ENCODE peak calls at places on chromosomes 11 and 22, in seven cellular contexts. Z, E, V, H, X, A and P are unnamed samples.

GRCh38 chr22:36762687-36763260 is 13.1 kb downstream of the IFT27 start:
- DNase-seq in Z (peak; percentile 87), E (no peak), V (no peak), H (no peak), X (no peak), A (peak; percentile 70), P (no peak)

GRCh38 chr11:108486331-108486730 is 11.9 kb downstream of the POGLUT3 start:
- DNase-seq in Z (no peak), E (no peak), V (no peak), H (no peak), X (no peak), A (no peak), P (no peak)

GRCh38 chr11:67261942-67262681 is 4.2 kb upstream of the GRK2 start:
- DNase-seq in Z (peak; percentile 68), E (no peak), V (no peak), H (peak; percentile 34), X (peak; percentile 62), A (peak; percentile 21), P (no peak)

GRCh38 chr22:50320116-50320515 is 6.7 kb downstream of the DENND6B start:
- DNase-seq in Z (no peak), E (no peak), V (no peak), H (no peak), X (no peak), A (no peak), P (no peak)

GRCh38 chr11:57339305-57339704 is 1.2 kb downstream of the P2RX3 start:
- DNase-seq in Z (no peak), E (no peak), V (no peak), H (peak; percentile 0), X (no peak), A (no peak), P (no peak)

GRCh38 chr22:36237462-36238347 is 1.6 kb downstream of the APOL2 start:
- DNase-seq in Z (no peak), E (no peak), V (no peak), H (no peak), X (peak; percentile 78), A (no peak), P (no peak)

GRCh38 chr22:21698430-21699329 is 32.9 kb downstream of the PPIL2 start:
- DNase-seq in Z (no peak), E (no peak), V (no peak), H (no peak), X (peak; percentile 53), A (peak; percentile 71), P (no peak)

GRCh38 chr11:97107604-97108003 is 717.8 kb downstream of the JRKL start:
- DNase-seq in Z (no peak), E (no peak), V (no peak), H (no peak), X (no peak), A (no peak), P (no peak)

GRCh38 chr11:65554057-65554818 is 3.9 kb downstream of the LTBP3 start:
- DNase-seq in Z (no peak), E (no peak), V (no peak), H (no peak), X (no peak), A (no peak), P (no peak)

GRCh38 chr11:76523147-76523546 is 78.3 kb downstream of the EMSY start:
- DNase-seq in Z (no peak), E (peak; percentile 47), V (no peak), H (no peak), X (no peak), A (no peak), P (no peak)
- H3K4me3 ChIP-seq in Z (no peak overlapping the region), E (no peak overlapping the region), V (no peak overlapping the region), H (no peak overlapping the region), X (no peak overlapping the region), A (no peak overlapping the region), P (no peak overlapping the region)

GRCh38 chr22:41813726-41814410 is 13.4 kb downstream of the CCDC134 start:
- DNase-seq in Z (no peak), E (no peak), V (no peak), H (no peak), X (no peak), A (no peak), P (no peak)

GRCh38 chr22:41805639-41806038 is 5.2 kb downstream of the CCDC134 start:
- DNase-seq in Z (no peak), E (no peak), V (no peak), H (no peak), X (no peak), A (no peak), P (no peak)

GRCh38 chr22:41810022-41810421 is 9.5 kb downstream of the CCDC134 start:
- DNase-seq in Z (no peak), E (no peak), V (no peak), H (no peak), X (no peak), A (no peak), P (no peak)

GRCh38 chr22:41812805-41813545 is 12.5 kb downstream of the CCDC134 start:
- DNase-seq in Z (no peak), E (no peak), V (no peak), H (no peak), X (no peak), A (no peak), P (no peak)

DNA sequence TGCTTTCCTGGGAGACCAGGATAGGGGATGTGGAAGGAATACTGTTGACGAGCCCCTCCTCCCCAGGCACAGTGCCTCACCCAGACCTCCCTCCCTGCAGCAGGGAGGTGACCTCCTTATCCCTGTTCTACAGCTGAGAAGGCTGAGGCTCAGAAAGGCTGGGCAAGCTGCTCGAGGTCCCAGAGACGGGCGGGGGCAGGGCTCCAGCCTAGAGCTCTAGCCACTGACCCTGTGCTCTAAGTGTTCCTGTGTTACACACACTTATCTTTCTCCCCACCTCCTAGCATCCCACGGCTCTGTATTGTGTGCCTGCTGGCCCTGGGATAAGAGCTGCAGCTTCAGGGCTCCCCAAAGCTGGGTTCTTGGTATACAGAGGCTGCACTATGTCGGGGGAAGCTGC is 7.9 kb downstream of the CCDC134 start:
- DNase-seq in Z (no peak), E (no peak), V (no peak), H (no peak), X (no peak), A (no peak), P (no peak)
- H3K27ac ChIP-seq in Z (no peak overlapping the region), E (no peak overlapping the region), V (no peak overlapping the region), H (no peak overlapping the region), X (no peak overlapping the region), A (no peak overlapping the region), P (no peak overlapping the region)

GRCh38 chr11:17153759-17154158 is 54.0 kb downstream of the PIK3C2A start:
- DNase-seq in Z (no peak), E (no peak), V (no peak), H (no peak), X (no peak), A (no peak), P (no peak)
- H3K4me1 ChIP-seq in Z (no peaks in the 10 kb centered on the region), E (no peaks in the 10 kb centered on the region), V (no peaks in the 10 kb centered on the region), H (no peaks in the 10 kb centered on the region), X (peaks cover 8% of the 10 kb centered on the region), A (peaks cover 90% of the 10 kb centered on the region), P (no peaks in the 10 kb centered on the region)

GRCh38 chr11:69055598-69056516 is 7.1 kb downstream of the TPCN2 start:
- DNase-seq in Z (peak; percentile 85), E (no peak), V (no peak), H (no peak), X (peak; percentile 86), A (no peak), P (no peak)
- H3K4me3 ChIP-seq in Z (no peak overlapping the region), E (no peak overlapping the region), V (no peak overlapping the region), H (no peak overlapping the region), X (no peak overlapping the region), A (no peak overlapping the region), P (no peak overlapping the region)

GRCh38 chr11:12433571-12434061 is 56.2 kb downstream of the PARVA start:
- DNase-seq in Z (no peak), E (no peak), V (no peak), H (no peak), X (no peak), A (no peak), P (no peak)

GRCh38 chr11:12432507-12432906 is 55.1 kb downstream of the PARVA start:
- DNase-seq in Z (no peak), E (no peak), V (no peak), H (no peak), X (no peak), A (no peak), P (no peak)

GRCh38 chr11:12434255-12434654 is 56.9 kb downstream of the PARVA start:
- DNase-seq in Z (no peak), E (no peak), V (no peak), H (no peak), X (no peak), A (no peak), P (no peak)

GRCh38 chr11:12436266-12436665 is 58.9 kb downstream of the PARVA start:
- DNase-seq in Z (no peak), E (no peak), V (no peak), H (no peak), X (no peak), A (no peak), P (no peak)

GRCh38 chr11:12435264-12435663 is 57.9 kb downstream of the PARVA start:
- DNase-seq in Z (no peak), E (no peak), V (no peak), H (no peak), X (no peak), A (no peak), P (no peak)
- H3K27ac ChIP-seq in Z (no peak overlapping the region), E (no peak overlapping the region), V (no peak overlapping the region), H (no peak overlapping the region), X (no peak overlapping the region), A (peak overlapping the region; percentile 79), P (no peak overlapping the region)

DNA sequence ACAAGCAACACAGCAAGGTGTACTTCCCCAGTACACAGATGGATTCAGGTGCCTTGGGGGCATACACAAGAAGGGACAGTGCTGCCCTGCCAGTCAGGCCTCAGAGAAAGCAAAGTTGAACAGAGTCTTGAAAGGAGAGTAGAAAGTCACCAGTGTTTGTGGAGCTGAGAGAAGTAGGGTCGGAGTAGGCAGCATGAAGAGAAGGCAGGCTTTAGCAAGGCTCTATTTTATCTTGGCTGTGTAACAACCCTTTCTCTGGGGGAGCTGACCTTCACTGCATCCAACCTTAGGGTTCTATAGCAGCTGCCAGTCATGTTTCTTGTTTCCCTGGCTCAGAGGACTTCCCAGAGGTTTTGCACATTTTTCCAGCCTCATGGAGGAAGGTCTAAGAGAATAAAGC is 77.4 kb upstream of the BLID start:
- DNase-seq in Z (no peak), E (no peak), V (no peak), H (no peak), X (no peak), A (no peak), P (no peak)
- H3K4me1 ChIP-seq in Z (no peaks in the 10 kb centered on the region), E (peaks cover 9% of the 10 kb centered on the region), V (peaks cover 83% of the 10 kb centered on the region), H (no peaks in the 10 kb centered on the region), X (no peaks in the 10 kb centered on the region), A (peaks cover 21% of the 10 kb centered on the region), P (no peaks in the 10 kb centered on the region)

GRCh38 chr11:17543041-17543440 is 1.2 kb downstream of the USH1C start:
- DNase-seq in Z (no peak), E (no peak), V (no peak), H (no peak), X (no peak), A (no peak), P (no peak)

GRCh38 chr11:17542249-17542648 is 2.0 kb downstream of the USH1C start:
- DNase-seq in Z (no peak), E (peak; percentile 62), V (no peak), H (no peak), X (no peak), A (no peak), P (no peak)

GRCh38 chr11:17543574-17544180 is 539 bp downstream of the USH1C start:
- DNase-seq in Z (no peak), E (no peak), V (no peak), H (no peak), X (no peak), A (no peak), P (no peak)

GRCh38 chr11:17546240-17546639 is 819 bp upstream of the OTOG start:
- DNase-seq in Z (no peak), E (no peak), V (no peak), H (no peak), X (no peak), A (no peak), P (no peak)

GRCh38 chr11:17544181-17544622 is at the start of gene USH1C:
- DNase-seq in Z (no peak), E (no peak), V (peak; percentile 61), H (peak; percentile 60), X (no peak), A (peak; percentile 32), P (no peak)
- H3K4me3 ChIP-seq in Z (no peak within 1 kb of the TSS), E (no peak within 1 kb of the TSS), V (peak within 1 kb of the TSS; percentile 53), H (peak within 1 kb of the TSS; percentile 26), X (no peak within 1 kb of the TSS), A (no peak within 1 kb of the TSS), P (no peak within 1 kb of the TSS)